ENCODE peak calls at places on chromosomes 4 and X, in nine cellular contexts. One of them, this sample, is unnamed.
A peak's percentile ranks its signal among the peaks of the same experiment; 100 is the strongest.

GRCh38 chr4:182643801-182644311 is 273.3 kb downstream of the DCTD start:
- DNase-seq in neural progenitor cell: no peak
- DNase-seq in brain microvascular endothelial cell: peak; percentile 81
- DNase-seq in IMR-90: peak; percentile 94
- DNase-seq in left ventricle myocardium inferior: peak; percentile 47
- DNase-seq in fibroblast of lung: peak; percentile 96
- DNase-seq in pancreas: no peak
- DNase-seq in body of pancreas: no peak
- DNase-seq in thyroid gland: no peak
- DNase-seq in this sample: no peak

GRCh38 chr4:138494931-138495330 is 252.8 kb upstream of the SLC7A11 start:
- DNase-seq in neural progenitor cell: peak; percentile 46
- DNase-seq in brain microvascular endothelial cell: peak; percentile 11
- DNase-seq in IMR-90: peak; percentile 46
- DNase-seq in left ventricle myocardium inferior: no peak
- DNase-seq in fibroblast of lung: peak; percentile 16
- DNase-seq in pancreas: no peak
- DNase-seq in body of pancreas: no peak
- DNase-seq in thyroid gland: no peak
- DNase-seq in this sample: no peak

GRCh38 chr4:174523003-174523693 is 860 bp upstream of the HPGD start:
- DNase-seq in neural progenitor cell: peak; percentile 11
- DNase-seq in brain microvascular endothelial cell: no peak
- DNase-seq in IMR-90: no peak
- DNase-seq in left ventricle myocardium inferior: no peak
- DNase-seq in fibroblast of lung: no peak
- DNase-seq in pancreas: no peak
- DNase-seq in body of pancreas: no peak
- DNase-seq in thyroid gland: no peak
- DNase-seq in this sample: no peak

GRCh38 chr4:164935363-164935762 is 42.1 kb downstream of the TRIM61 start:
- DNase-seq in neural progenitor cell: peak; percentile 44
- DNase-seq in brain microvascular endothelial cell: peak; percentile 11
- DNase-seq in IMR-90: no peak
- DNase-seq in left ventricle myocardium inferior: no peak
- DNase-seq in fibroblast of lung: no peak
- DNase-seq in pancreas: no peak
- DNase-seq in body of pancreas: no peak
- DNase-seq in thyroid gland: no peak
- DNase-seq in this sample: no peak

GRCh38 chr4:118282692-118283091 is 70.1 kb downstream of the PRSS12 start:
- DNase-seq in neural progenitor cell: no peak
- DNase-seq in brain microvascular endothelial cell: peak; percentile 76
- DNase-seq in IMR-90: peak; percentile 79
- DNase-seq in left ventricle myocardium inferior: no peak
- DNase-seq in fibroblast of lung: peak; percentile 75
- DNase-seq in pancreas: peak; percentile 43
- DNase-seq in body of pancreas: peak; percentile 67
- DNase-seq in thyroid gland: no peak
- DNase-seq in this sample: no peak

GRCh38 chr4:65599335-65599734 is 71.0 kb downstream of the EPHA5 start:
- DNase-seq in neural progenitor cell: no peak
- DNase-seq in brain microvascular endothelial cell: peak; percentile 2
- DNase-seq in IMR-90: peak; percentile 5
- DNase-seq in left ventricle myocardium inferior: no peak
- DNase-seq in fibroblast of lung: peak; percentile 63
- DNase-seq in pancreas: no peak
- DNase-seq in body of pancreas: no peak
- DNase-seq in thyroid gland: no peak
- DNase-seq in this sample: no peak

GRCh38 chrX:129759576-129760061 is 20.1 kb upstream of the SASH3 start:
- DNase-seq in neural progenitor cell: peak; percentile 34
- DNase-seq in brain microvascular endothelial cell: peak; percentile 57
- DNase-seq in IMR-90: peak; percentile 83
- DNase-seq in left ventricle myocardium inferior: no peak
- DNase-seq in fibroblast of lung: peak; percentile 93
- DNase-seq in pancreas: no peak
- DNase-seq in body of pancreas: peak; percentile 60
- DNase-seq in thyroid gland: peak; percentile 69
- DNase-seq in this sample: peak; percentile 74

GRCh38 chrX:136386821-136387220 is 86.1 kb downstream of the ADGRG4 start:
- DNase-seq in neural progenitor cell: no peak
- DNase-seq in brain microvascular endothelial cell: no peak
- DNase-seq in IMR-90: no peak
- DNase-seq in left ventricle myocardium inferior: no peak
- DNase-seq in fibroblast of lung: no peak
- DNase-seq in pancreas: no peak
- DNase-seq in body of pancreas: no peak
- DNase-seq in thyroid gland: no peak
- DNase-seq in this sample: no peak

GRCh38 chr4:52588771-52589591 is 70.1 kb downstream of the USP46 start:
- DNase-seq in neural progenitor cell: no peak
- DNase-seq in brain microvascular endothelial cell: peak; percentile 99
- DNase-seq in IMR-90: peak; percentile 97
- DNase-seq in left ventricle myocardium inferior: no peak
- DNase-seq in fibroblast of lung: peak; percentile 97
- DNase-seq in pancreas: no peak
- DNase-seq in body of pancreas: no peak
- DNase-seq in thyroid gland: no peak
- DNase-seq in this sample: no peak

GRCh38 chr4:17690135-17690534 is 75.7 kb downstream of the MED28 start:
- DNase-seq in neural progenitor cell: no peak
- DNase-seq in brain microvascular endothelial cell: no peak
- DNase-seq in IMR-90: no peak
- DNase-seq in left ventricle myocardium inferior: no peak
- DNase-seq in fibroblast of lung: no peak
- DNase-seq in pancreas: no peak
- DNase-seq in body of pancreas: no peak
- DNase-seq in thyroid gland: no peak
- DNase-seq in this sample: no peak

GRCh38 chr4:83112678-83113428 is 1.7 kb downstream of the PLAC8 start:
- DNase-seq in neural progenitor cell: no peak
- DNase-seq in brain microvascular endothelial cell: peak; percentile 45
- DNase-seq in IMR-90: peak; percentile 12
- DNase-seq in left ventricle myocardium inferior: no peak
- DNase-seq in fibroblast of lung: peak; percentile 78
- DNase-seq in pancreas: no peak
- DNase-seq in body of pancreas: no peak
- DNase-seq in thyroid gland: no peak
- DNase-seq in this sample: no peak

DNA sequence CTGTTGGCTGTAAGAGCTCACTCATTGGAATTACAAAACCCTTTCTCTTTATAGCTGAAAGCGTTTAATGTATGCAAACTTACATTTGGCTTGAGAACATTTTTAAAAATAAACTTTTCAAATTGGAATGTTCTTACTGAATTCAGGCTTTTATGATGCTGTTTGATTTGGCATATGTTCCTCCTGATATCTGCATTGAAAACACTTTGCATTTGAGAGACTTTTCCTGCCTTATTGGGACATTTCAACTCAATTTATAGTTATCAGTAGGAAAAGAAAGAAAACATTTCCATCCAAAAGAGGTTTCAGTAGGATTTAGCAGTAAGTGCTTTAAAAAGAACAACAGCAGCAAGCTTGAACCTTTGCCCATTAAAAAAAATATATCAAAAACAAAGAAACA is 520.0 kb downstream of the IL1RAPL1 start:
- DNase-seq in neural progenitor cell: no peak
- DNase-seq in brain microvascular endothelial cell: no peak
- DNase-seq in IMR-90: no peak
- DNase-seq in left ventricle myocardium inferior: no peak
- DNase-seq in fibroblast of lung: no peak
- DNase-seq in pancreas: no peak
- DNase-seq in body of pancreas: no peak
- DNase-seq in thyroid gland: no peak
- DNase-seq in this sample: no peak
- H3K4me3 ChIP-seq in neural progenitor cell: no peak overlapping the region
- H3K4me3 ChIP-seq in brain microvascular endothelial cell: no peak overlapping the region
- H3K4me3 ChIP-seq in IMR-90: no peak overlapping the region
- H3K4me3 ChIP-seq in left ventricle myocardium inferior: no peak overlapping the region
- H3K4me3 ChIP-seq in fibroblast of lung: no peak overlapping the region
- H3K4me3 ChIP-seq in pancreas: no peak overlapping the region
- H3K4me3 ChIP-seq in body of pancreas: no peak overlapping the region
- H3K4me3 ChIP-seq in thyroid gland: no peak overlapping the region
- H3K4me3 ChIP-seq in this sample: no peak overlapping the region

DNA sequence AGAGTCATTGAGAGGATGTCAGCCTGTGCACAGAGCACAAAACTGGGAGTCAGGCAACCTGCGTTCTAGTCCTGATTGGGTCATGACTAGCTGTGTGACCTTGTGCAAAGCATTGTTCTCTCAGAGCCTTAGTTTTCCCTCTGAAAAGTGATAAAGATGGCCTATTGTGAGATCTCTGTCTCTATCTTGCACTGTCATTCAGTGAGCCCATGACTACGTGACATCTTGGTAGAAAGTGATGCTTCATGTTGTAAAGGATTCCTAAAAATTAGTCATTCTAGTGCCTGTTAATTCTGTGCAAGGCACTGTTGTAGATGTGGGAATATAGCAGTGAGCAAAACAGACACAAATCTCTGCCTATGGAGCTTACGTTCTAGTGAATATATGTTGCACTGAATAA is 2.5 kb downstream of the PGRMC1 start:
- DNase-seq in neural progenitor cell: peak; percentile 3
- DNase-seq in brain microvascular endothelial cell: no peak
- DNase-seq in IMR-90: peak; percentile 39
- DNase-seq in left ventricle myocardium inferior: no peak
- DNase-seq in fibroblast of lung: peak; percentile 31
- DNase-seq in pancreas: no peak
- DNase-seq in body of pancreas: no peak
- DNase-seq in thyroid gland: no peak
- DNase-seq in this sample: no peak
- H3K4me3 ChIP-seq in neural progenitor cell: peak overlapping the region; percentile 84
- H3K4me3 ChIP-seq in brain microvascular endothelial cell: peak overlapping the region; percentile 72
- H3K4me3 ChIP-seq in IMR-90: peak overlapping the region; percentile 33
- H3K4me3 ChIP-seq in left ventricle myocardium inferior: peak overlapping the region; percentile 85
- H3K4me3 ChIP-seq in fibroblast of lung: peak overlapping the region; percentile 89
- H3K4me3 ChIP-seq in pancreas: no peak overlapping the region
- H3K4me3 ChIP-seq in body of pancreas: no peak overlapping the region
- H3K4me3 ChIP-seq in thyroid gland: no peak overlapping the region
- H3K4me3 ChIP-seq in this sample: no peak overlapping the region

GRCh38 chr4:183727482-183727881 is 68.4 kb downstream of the TRAPPC11 start:
- DNase-seq in neural progenitor cell: no peak
- DNase-seq in brain microvascular endothelial cell: no peak
- DNase-seq in IMR-90: no peak
- DNase-seq in left ventricle myocardium inferior: no peak
- DNase-seq in fibroblast of lung: no peak
- DNase-seq in pancreas: no peak
- DNase-seq in body of pancreas: no peak
- DNase-seq in thyroid gland: no peak
- DNase-seq in this sample: no peak

GRCh38 chr4:183721207-183722081 is 62.4 kb downstream of the TRAPPC11 start:
- DNase-seq in neural progenitor cell: peak; percentile 32
- DNase-seq in brain microvascular endothelial cell: peak; percentile 18
- DNase-seq in IMR-90: peak; percentile 41
- DNase-seq in left ventricle myocardium inferior: peak; percentile 70
- DNase-seq in fibroblast of lung: peak; percentile 20
- DNase-seq in pancreas: peak; percentile 83
- DNase-seq in body of pancreas: peak; percentile 83
- DNase-seq in thyroid gland: peak; percentile 76
- DNase-seq in this sample: peak; percentile 85

GRCh38 chr4:183722738-183723560 is 63.9 kb downstream of the TRAPPC11 start:
- DNase-seq in neural progenitor cell: peak; percentile 76
- DNase-seq in brain microvascular endothelial cell: peak; percentile 17
- DNase-seq in IMR-90: peak; percentile 4
- DNase-seq in left ventricle myocardium inferior: peak; percentile 63
- DNase-seq in fibroblast of lung: peak; percentile 37
- DNase-seq in pancreas: peak; percentile 78
- DNase-seq in body of pancreas: peak; percentile 78
- DNase-seq in thyroid gland: peak; percentile 73
- DNase-seq in this sample: peak; percentile 73

GRCh38 chr4:183728223-183729068 is 69.4 kb downstream of the TRAPPC11 start:
- DNase-seq in neural progenitor cell: no peak
- DNase-seq in brain microvascular endothelial cell: no peak
- DNase-seq in IMR-90: no peak
- DNase-seq in left ventricle myocardium inferior: no peak
- DNase-seq in fibroblast of lung: no peak
- DNase-seq in pancreas: no peak
- DNase-seq in body of pancreas: no peak
- DNase-seq in thyroid gland: no peak
- DNase-seq in this sample: no peak

DNA sequence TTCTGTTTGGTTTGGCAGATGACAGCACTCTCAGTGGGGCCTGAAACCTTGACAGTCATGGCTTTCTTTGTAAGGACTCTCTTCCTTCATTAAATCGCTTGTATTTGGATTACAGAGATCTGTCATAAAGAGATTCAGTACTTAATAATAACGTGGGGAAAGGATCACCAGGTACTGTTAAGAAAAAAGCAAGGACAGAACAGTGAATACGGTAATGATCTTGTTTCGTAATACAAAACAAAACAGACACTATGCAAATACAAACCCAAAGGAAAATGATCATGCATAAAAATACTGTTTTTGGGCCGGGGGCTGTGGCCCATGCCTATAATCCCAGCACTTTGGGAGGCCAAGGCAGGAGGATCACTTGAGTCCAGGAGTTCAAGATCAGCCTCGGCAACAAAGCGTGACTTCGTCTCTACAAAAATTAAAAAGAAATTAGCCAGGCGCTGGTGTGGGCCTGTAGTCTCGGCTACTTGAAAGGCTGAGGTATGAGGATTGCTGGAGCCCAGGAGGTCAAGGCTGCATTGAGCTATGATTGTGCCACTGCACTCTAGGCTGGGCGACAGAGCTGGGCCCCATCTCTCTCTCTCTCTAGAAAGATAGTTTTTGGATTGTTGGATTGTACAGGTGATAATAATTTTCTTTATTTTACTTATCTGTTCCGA is 64.6 kb downstream of the TRAPPC11 start:
- DNase-seq in neural progenitor cell: no peak
- DNase-seq in brain microvascular endothelial cell: no peak
- DNase-seq in IMR-90: no peak
- DNase-seq in left ventricle myocardium inferior: no peak
- DNase-seq in fibroblast of lung: no peak
- DNase-seq in pancreas: no peak
- DNase-seq in body of pancreas: no peak
- DNase-seq in thyroid gland: no peak
- DNase-seq in this sample: no peak
- H3K4me3 ChIP-seq in neural progenitor cell: peak overlapping the region; percentile 52
- H3K4me3 ChIP-seq in brain microvascular endothelial cell: no peak overlapping the region
- H3K4me3 ChIP-seq in IMR-90: no peak overlapping the region
- H3K4me3 ChIP-seq in left ventricle myocardium inferior: no peak overlapping the region
- H3K4me3 ChIP-seq in fibroblast of lung: no peak overlapping the region
- H3K4me3 ChIP-seq in pancreas: no peak overlapping the region
- H3K4me3 ChIP-seq in body of pancreas: no peak overlapping the region
- H3K4me3 ChIP-seq in thyroid gland: no peak overlapping the region
- H3K4me3 ChIP-seq in this sample: no peak overlapping the region

DNA sequence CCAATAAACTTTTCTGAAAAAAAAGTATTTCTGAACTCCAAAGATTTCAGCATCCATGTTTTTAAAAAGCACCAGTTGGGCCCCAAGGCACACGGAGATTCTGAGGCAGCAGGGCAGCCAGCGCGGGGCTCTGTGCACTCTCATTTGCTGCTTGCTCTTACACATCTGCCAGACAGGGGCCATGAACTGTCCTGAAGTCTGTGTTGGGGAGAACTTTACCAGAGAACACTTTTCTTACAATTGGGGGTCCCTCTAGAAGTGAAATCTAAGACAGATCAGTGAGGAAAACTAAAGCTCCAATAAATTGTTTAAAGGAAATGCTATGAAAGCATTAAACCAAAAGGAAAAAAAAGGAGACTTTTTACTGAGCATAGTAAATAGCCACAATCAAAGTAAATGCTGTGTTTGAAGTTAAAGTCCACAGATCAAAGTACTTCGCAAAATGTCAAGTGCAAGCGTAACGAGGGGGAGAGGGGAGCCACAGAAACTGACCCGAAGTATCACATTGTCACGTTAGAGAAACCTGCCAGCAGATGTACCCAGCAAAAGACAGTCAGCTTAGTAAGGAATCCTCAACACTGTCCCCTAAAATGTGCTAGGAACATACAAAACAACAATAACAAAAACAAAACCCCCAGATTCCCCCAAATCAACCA is 37.8 kb downstream of the SORBS2 start:
- DNase-seq in neural progenitor cell: no peak
- DNase-seq in brain microvascular endothelial cell: no peak
- DNase-seq in IMR-90: no peak
- DNase-seq in left ventricle myocardium inferior: no peak
- DNase-seq in fibroblast of lung: no peak
- DNase-seq in pancreas: no peak
- DNase-seq in body of pancreas: no peak
- DNase-seq in thyroid gland: no peak
- DNase-seq in this sample: no peak
- H3K4me3 ChIP-seq in neural progenitor cell: no peak overlapping the region
- H3K4me3 ChIP-seq in brain microvascular endothelial cell: peak overlapping the region; percentile 52
- H3K4me3 ChIP-seq in IMR-90: no peak overlapping the region
- H3K4me3 ChIP-seq in left ventricle myocardium inferior: peak overlapping the region; percentile 65
- H3K4me3 ChIP-seq in fibroblast of lung: no peak overlapping the region
- H3K4me3 ChIP-seq in pancreas: peak overlapping the region; percentile 18
- H3K4me3 ChIP-seq in body of pancreas: no peak overlapping the region
- H3K4me3 ChIP-seq in thyroid gland: peak overlapping the region; percentile 7
- H3K4me3 ChIP-seq in this sample: no peak overlapping the region